ENCODE peak calls at places on chromosomes 1 and 21, in nine cellular contexts. B is HCT116; P is HepG2; D is heart right ventricle; U is right cardiac atrium; Q is body of pancreas; Y is PC-3; O is CD4-positive, CD25-positive, alpha-beta regulatory T cell; W is gastrocnemius medialis. T is an unnamed sample.

GRCh38 chr1:117049857-117050256 is 10.3 kb upstream of the TTF2 start:
- ATAC-seq in O (no peak), D (peak; percentile 47), W (no peak), U (no peak), Q (no peak), B (no peak), Y (no peak), P (no peak), T (no peak)

GRCh38 chr21:39658066-39658465 is 45.3 kb downstream of the B3GALT5 start:
- ATAC-seq in P (no peak), D (no peak), Q (no peak), U (no peak), B (no peak), O (no peak), Y (no peak), W (no peak), T (no peak)

GRCh38 chr1:64545118-64545916 is 75.4 kb downstream of the CACHD1 start:
- ATAC-seq in O (peak; percentile 75), U (no peak), B (no peak), W (no peak), Q (no peak), P (no peak), D (no peak), Y (no peak), T (no peak)

GRCh38 chr1:113401728-113402127 is 11.4 kb downstream of the MAGI3 start:
- ATAC-seq in Y (no peak), Q (no peak), O (no peak), B (no peak), P (no peak), U (no peak), D (no peak), W (no peak), T (no peak)

GRCh38 chr1:158248771-158249170 is 5.5 kb upstream of the CD1A start:
- ATAC-seq in U (no peak), B (no peak), W (no peak), O (no peak), Q (no peak), P (no peak), Y (no peak), D (peak; percentile 63), T (no peak)

GRCh38 chr1:112876315-112876714 is 79.7 kb downstream of the SLC16A1 start:
- ATAC-seq in U (no peak), D (no peak), P (no peak), B (no peak), O (no peak), Y (no peak), Q (no peak), W (no peak), T (no peak)

GRCh38 chr1:2921970-2922686 is 99.1 kb upstream of the ACTRT2 start:
- ATAC-seq in U (no peak), D (no peak), Q (peak; percentile 36), B (peak; percentile 96), Y (peak; percentile 80), O (no peak), P (peak; percentile 82), W (no peak), T (no peak)

GRCh38 chr1:103362348-103363007 is 163.0 kb upstream of the RNPC3 start:
- ATAC-seq in W (no peak), P (no peak), O (no peak), Y (no peak), Q (no peak), U (no peak), D (no peak), B (no peak), T (no peak)

GRCh38 chr1:106675558-106675957 is 380.9 kb upstream of the PRMT6 start:
- ATAC-seq in W (no peak), O (no peak), B (no peak), Y (no peak), D (no peak), U (no peak), Q (no peak), P (no peak), T (no peak)

GRCh38 chr1:184483101-184483813 is 96.4 kb downstream of the C1orf21 start:
- ATAC-seq in P (no peak), W (peak; percentile 88), D (peak; percentile 46), Y (no peak), U (peak; percentile 71), B (no peak), O (no peak), Q (peak; percentile 89), T (peak; percentile 55)

GRCh38 chr1:26094677-26095383 is 16.8 kb upstream of the PDIK1L start:
- ATAC-seq in W (peak; percentile 82), O (no peak), B (no peak), Q (peak; percentile 27), Y (peak; percentile 21), U (peak; percentile 86), P (no peak), D (peak; percentile 43), T (peak; percentile 77)

GRCh38 chr1:241240084-241240483 is 116.9 kb downstream of the RGS7 start:
- ATAC-seq in Y (peak; percentile 27), Q (no peak), P (no peak), D (no peak), O (no peak), U (no peak), W (no peak), B (no peak), T (no peak)

GRCh38 chr1:38455829-38456563 is 403.6 kb downstream of the RRAGC start:
- ATAC-seq in P (no peak), D (no peak), Q (no peak), Y (no peak), O (no peak), U (no peak), B (no peak), W (no peak), T (no peak)

GRCh38 chr21:16588433-16588860 is 858.7 kb downstream of the USP25 start:
- ATAC-seq in D (peak; percentile 87), B (no peak), Q (peak; percentile 65), P (no peak), Y (no peak), O (no peak), W (peak; percentile 71), U (peak; percentile 95), T (peak; percentile 73)

GRCh38 chr1:164865385-164865784 is 306.4 kb downstream of the PBX1 start:
- ATAC-seq in W (no peak), P (no peak), Q (no peak), U (no peak), Y (no peak), B (no peak), O (no peak), D (no peak), T (no peak)

GRCh38 chr21:35366348-35367085 is 317.4 kb upstream of the RUNX1 start:
- ATAC-seq in D (peak; percentile 82), P (no peak), Q (peak; percentile 45), B (no peak), W (peak; percentile 94), O (no peak), Y (no peak), U (peak; percentile 86), T (peak; percentile 90)

GRCh38 chr1:90835172-90835660 is 118.1 kb upstream of the BARHL2 start:
- ATAC-seq in Y (no peak), U (peak; percentile 31), P (no peak), O (no peak), D (peak; percentile 43), B (no peak), Q (no peak), W (no peak), T (peak; percentile 6)

GRCh38 chr1:90836345-90836679 is 119.2 kb upstream of the BARHL2 start:
- ATAC-seq in P (no peak), D (peak; percentile 13), U (peak; percentile 13), B (no peak), W (no peak), Y (no peak), O (no peak), Q (no peak), T (no peak)

GRCh38 chr1:90834354-90835171 is 117.5 kb upstream of the BARHL2 start:
- ATAC-seq in W (no peak), Q (no peak), O (no peak), U (no peak), D (no peak), B (no peak), P (no peak), Y (no peak), T (no peak)

GRCh38 chr1:90837420-90837819 is 120.3 kb upstream of the BARHL2 start:
- ATAC-seq in Q (no peak), B (no peak), D (no peak), O (no peak), U (no peak), P (no peak), W (no peak), Y (no peak), T (no peak)

GRCh38 chr1:90835661-90836344 is 118.7 kb upstream of the BARHL2 start:
- ATAC-seq in W (no peak), P (no peak), O (no peak), B (no peak), Q (no peak), Y (no peak), U (peak; percentile 64), D (peak; percentile 43), T (peak; percentile 44)
- H3K4me3 ChIP-seq in W (peak overlapping the region; percentile 51), P (no peak overlapping the region), O (no peak overlapping the region), B (no peak overlapping the region), Q (no peak overlapping the region), Y (no peak overlapping the region), U (peak overlapping the region; percentile 38), D (peak overlapping the region; percentile 26), T (peak overlapping the region; percentile 6)

DNA sequence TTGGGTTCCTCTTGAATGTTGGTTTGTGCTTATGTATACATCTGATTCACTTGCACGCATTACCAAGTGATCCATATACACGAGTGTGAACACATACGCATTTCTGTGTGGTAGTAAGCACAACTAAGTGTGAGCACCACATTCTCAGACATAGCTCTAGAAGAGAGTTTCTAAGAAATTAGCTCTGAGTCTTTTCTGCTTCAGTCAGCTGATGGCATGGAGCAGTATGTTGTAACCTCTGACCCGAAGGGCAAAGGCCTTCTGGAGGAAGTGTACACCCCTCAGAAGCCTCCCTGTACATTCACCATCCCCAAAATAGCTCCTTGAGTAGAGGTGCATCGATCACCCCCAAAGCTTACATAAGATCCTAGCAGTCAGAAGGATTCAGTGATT is 183.7 kb downstream of the KIF26B start:
- ATAC-seq in O (no peak), Y (no peak), W (no peak), P (no peak), Q (no peak), D (no peak), B (no peak), U (no peak), T (no peak)
- H3K4me3 ChIP-seq in O (no peak overlapping the region), Y (no peak overlapping the region), W (no peak overlapping the region), P (no peak overlapping the region), Q (no peak overlapping the region), D (no peak overlapping the region), B (no peak overlapping the region), U (no peak overlapping the region), T (no peak overlapping the region)

DNA sequence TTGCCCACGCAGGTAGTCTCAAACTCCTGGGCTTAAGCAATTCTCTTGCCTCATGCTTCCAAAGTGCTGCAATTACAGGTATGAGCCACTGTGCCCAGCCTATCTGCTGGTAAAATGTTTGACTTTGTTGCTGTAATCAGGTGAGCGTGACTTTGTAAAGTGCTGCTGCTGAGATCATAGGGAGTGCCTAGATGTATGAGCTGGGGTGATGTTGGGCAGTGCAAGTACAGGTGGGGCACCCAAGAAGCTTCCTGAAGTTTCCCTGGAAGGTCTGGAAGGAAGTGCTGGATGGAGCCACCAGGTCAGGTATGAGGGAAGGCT is 43.1 kb downstream of the KIF21B start:
- ATAC-seq in P (no peak), B (no peak), W (no peak), U (no peak), Q (no peak), D (no peak), O (no peak), Y (no peak), T (no peak)
- H3K4me3 ChIP-seq in P (no peak overlapping the region), B (no peak overlapping the region), W (no peak overlapping the region), U (no peak overlapping the region), Q (no peak overlapping the region), D (no peak overlapping the region), O (no peak overlapping the region), Y (no peak overlapping the region), T (no peak overlapping the region)

GRCh38 chr1:182185822-182186756 is 124.6 kb upstream of the ZNF648 start:
- ATAC-seq in Y (peak; percentile 87), D (no peak), U (no peak), P (no peak), O (no peak), B (peak; percentile 79), W (no peak), Q (no peak), T (no peak)
- H3K4me3 ChIP-seq in Y (peak overlapping the region; percentile 23), D (no peak overlapping the region), U (no peak overlapping the region), P (no peak overlapping the region), O (no peak overlapping the region), B (no peak overlapping the region), W (no peak overlapping the region), Q (no peak overlapping the region), T (no peak overlapping the region)

T was measured in gastroesophageal sphincter.